ENCODE peak calls at places on chromosomes 11 and 22, in six cellular contexts. Q is frontal cortex; F is nucleus accumbens; Y is activated CD8-positive, alpha-beta memory T cell treated with anti-CD3 and anti-CD28 coated beads for 1 hour; A is stimulated activated CD4-positive, alpha-beta T cell treated with anti-CD3 and anti-CD28 coated beads, Interleukin-15, amount 100 ng/mL, for 1 hour; W is NCI-H1092. T is an unnamed sample.

GRCh38 chr11:69473520-69473894 is 8.0 kb upstream of the LINC01488 start:
- DNase-seq in Q (no peak), F (no peak), Y (no peak), A (no peak), W (no peak), T (no peak)

GRCh38 chr11:33948494-33948893 is 56.6 kb upstream of the LMO2 start:
- DNase-seq in Q (no peak), F (no peak), Y (no peak), A (no peak), W (no peak), T (no peak)

GRCh38 chr22:43886231-43886630 is 5.6 kb downstream of the PNPLA5 start:
- DNase-seq in Q (no peak), F (no peak), Y (no peak), A (no peak), W (no peak), T (no peak)

GRCh38 chr22:21443057-21443734 is 24.0 kb upstream of the TMEM191C start:
- DNase-seq in Q (no peak), F (no peak), Y (no peak), A (no peak), W (no peak), T (no peak)

GRCh38 chr22:50730013-50730891 is 7.8 kb upstream of the ACR start:
- DNase-seq in Q (no peak), F (no peak), Y (no peak), A (no peak), W (no peak), T (no peak)

GRCh38 chr11:125935629-125936199 is 10.1 kb upstream of the VSIG10L2 start:
- DNase-seq in Q (no peak), F (no peak), Y (no peak), A (no peak), W (no peak), T (no peak)

GRCh38 chr22:46052331-46052771 is 75.4 kb upstream of the WNT7B start:
- DNase-seq in Q (no peak), F (no peak), Y (no peak), A (no peak), W (no peak), T (no peak)

GRCh38 chr11:48109046-48109666 is 107.5 kb upstream of the OR4B1 start:
- DNase-seq in Q (peak), F (no peak), Y (no peak), A (no peak), W (peak), T (no peak)

GRCh38 chr11:94178331-94178730 is 49.7 kb downstream of the PANX1 start:
- DNase-seq in Q (no peak), F (no peak), Y (no peak), A (no peak), W (no peak), T (no peak)

GRCh38 chr11:126391970-126392637 is 36.6 kb downstream of the ST3GAL4 start:
- DNase-seq in Q (no peak), F (peak), Y (no peak), A (no peak), W (no peak), T (no peak)

GRCh38 chr11:65321076-65321475 is 6.4 kb downstream of the CDC42EP2 start:
- DNase-seq in Q (no peak), F (no peak), Y (no peak), A (no peak), W (no peak), T (no peak)

GRCh38 chr11:33779849-33780528 is 5.7 kb upstream of the FBXO3 start:
- DNase-seq in Q (no peak), F (no peak), Y (no peak), A (no peak), W (no peak), T (peak)

GRCh38 chr11:100624346-100624745 is 62.7 kb upstream of the ARHGAP42 start:
- DNase-seq in Q (no peak), F (no peak), Y (no peak), A (no peak), W (no peak), T (no peak)

GRCh38 chr11:17649696-17650600 is 69.4 kb upstream of the MYOD1 start:
- DNase-seq in Q (no peak), F (no peak), Y (no peak), A (no peak), W (no peak), T (no peak)

GRCh38 chr11:108122166-108122628 is 830 bp downstream of the ACAT1 start:
- DNase-seq in Q (no peak), F (no peak), Y (no peak), A (no peak), W (peak), T (peak)

T was measured in ELF-1.